ENCODE peak calls at places on chromosome 12, in six cellular contexts. U is IMR-90, Q is H1, R is mesendoderm, C is neuronal stem cell, J is trophoblast cell. H is an unnamed sample.

GRCh38 chr12:69290545-69291277 is 51.3 kb downstream of the CPSF6 start:
- DNase-seq in U (peak; percentile 76), Q (peak; percentile 91), R (peak; percentile 95), C (peak; percentile 72), J (peak; percentile 86), H (peak; percentile 79)

GRCh38 chr12:109088818-109089217 is 4.5 kb downstream of the ALKBH2 start:
- DNase-seq in U (peak; percentile 62), Q (no peak), R (no peak), C (no peak), J (no peak), H (no peak)

GRCh38 chr12:89971880-89972279 is 263.2 kb upstream of the ATP2B1 start:
- DNase-seq in U (no peak), Q (no peak), R (peak; percentile 13), C (no peak), J (peak; percentile 37), H (peak; percentile 40)

GRCh38 chr12:470133-470532 is 10.4 kb downstream of the B4GALNT3 start:
- DNase-seq in U (no peak), Q (no peak), R (no peak), C (no peak), J (no peak), H (no peak)

GRCh38 chr12:45577844-45578399 is 151.6 kb upstream of the ARID2 start:
- DNase-seq in U (no peak), Q (no peak), R (no peak), C (no peak), J (no peak), H (no peak)

GRCh38 chr12:88325828-88326214 is 183.7 kb downstream of the TMTC3 start:
- DNase-seq in U (peak; percentile 71), Q (no peak), R (no peak), C (no peak), J (no peak), H (peak; percentile 69)

GRCh38 chr12:97288526-97288925 is 174.1 kb upstream of the RMST start:
- DNase-seq in U (no peak), Q (no peak), R (no peak), C (no peak), J (no peak), H (no peak)

GRCh38 chr12:78181544-78182162 is 351.0 kb downstream of the NAV3 start:
- DNase-seq in U (peak; percentile 48), Q (no peak), R (peak; percentile 21), C (no peak), J (peak; percentile 21), H (peak; percentile 16)

GRCh38 chr12:75489187-75489586 is 8.6 kb downstream of the GLIPR1 start:
- DNase-seq in U (no peak), Q (no peak), R (no peak), C (no peak), J (no peak), H (no peak)

GRCh38 chr12:94813314-94813713 is 163.0 kb upstream of the TMCC3 start:
- DNase-seq in U (no peak), Q (no peak), R (no peak), C (no peak), J (no peak), H (no peak)

GRCh38 chr12:66409195-66409871 is 107.0 kb downstream of the HELB start:
- DNase-seq in U (peak; percentile 80), Q (peak; percentile 58), R (peak; percentile 81), C (peak; percentile 21), J (peak; percentile 30), H (peak; percentile 69)

GRCh38 chr12:130688027-130688778 is 27.9 kb downstream of the RIMBP2 start:
- DNase-seq in U (no peak), Q (no peak), R (no peak), C (no peak), J (no peak), H (no peak)

GRCh38 chr12:2974560-2974971 is 15.4 kb downstream of the TEAD4 start:
- DNase-seq in U (peak; percentile 37), Q (peak; percentile 53), R (peak; percentile 40), C (no peak), J (no peak), H (peak; percentile 27)

GRCh38 chr12:2967651-2968050 is 8.5 kb downstream of the TEAD4 start:
- DNase-seq in U (no peak), Q (no peak), R (no peak), C (no peak), J (no peak), H (no peak)

GRCh38 chr12:2976581-2976996 is 17.4 kb downstream of the TEAD4 start:
- DNase-seq in U (no peak), Q (peak; percentile 55), R (peak; percentile 68), C (no peak), J (no peak), H (no peak)

GRCh38 chr12:2973566-2973965 is 14.4 kb downstream of the TEAD4 start:
- DNase-seq in U (no peak), Q (no peak), R (no peak), C (no peak), J (no peak), H (no peak)

GRCh38 chr12:2970744-2971143 is 11.5 kb downstream of the TEAD4 start:
- DNase-seq in U (no peak), Q (no peak), R (peak; percentile 64), C (no peak), J (peak; percentile 62), H (peak; percentile 43)
- H2BK5ac ChIP-seq in U (no peak overlapping the region), Q (peak overlapping the region; percentile 7), R (no peak overlapping the region), C (no peak overlapping the region), J (no peak overlapping the region), H (no peak overlapping the region)

DNA sequence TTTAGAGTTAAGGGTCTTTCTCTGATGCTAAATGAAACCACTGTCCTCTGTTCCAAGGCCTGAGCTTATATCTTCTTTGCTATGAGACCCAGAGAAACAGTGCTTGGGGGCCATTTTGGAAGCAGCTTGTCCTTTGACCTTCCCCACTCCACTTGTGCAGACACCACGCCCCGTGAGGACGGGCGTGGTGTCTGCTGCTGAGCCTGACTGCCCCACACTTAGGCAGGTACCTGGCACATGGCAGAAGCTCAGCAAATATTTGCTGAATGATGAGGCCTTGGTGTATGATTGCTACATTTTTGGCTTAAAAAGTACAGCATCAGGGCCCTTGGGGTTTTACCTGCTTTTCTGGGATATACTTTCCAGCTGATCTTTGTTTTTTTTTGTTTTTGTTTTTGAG is 69.9 kb downstream of the RASSF3 start:
- DNase-seq in U (no peak), Q (no peak), R (no peak), C (no peak), J (no peak), H (no peak)
- H3K4me3 ChIP-seq in U (no peak overlapping the region), Q (no peak overlapping the region), R (no peak overlapping the region), C (no peak overlapping the region), J (no peak overlapping the region), H (no peak overlapping the region)

GRCh38 chr12:5973461-5974115 is 28.5 kb upstream of the ANO2 start:
- DNase-seq in U (no peak), Q (no peak), R (no peak), C (no peak), J (peak; percentile 83), H (no peak)

GRCh38 chr12:5969974-5970690 is 25.1 kb upstream of the ANO2 start:
- DNase-seq in U (no peak), Q (no peak), R (peak; percentile 48), C (no peak), J (no peak), H (no peak)

GRCh38 chr12:5969156-5969973 is 24.3 kb upstream of the ANO2 start:
- DNase-seq in U (no peak), Q (no peak), R (peak; percentile 14), C (no peak), J (no peak), H (no peak)

GRCh38 chr12:5967645-5968415 is 22.8 kb upstream of the ANO2 start:
- DNase-seq in U (no peak), Q (no peak), R (no peak), C (no peak), J (no peak), H (no peak)

GRCh38 chr12:5971194-5971850 is 26.3 kb upstream of the ANO2 start:
- DNase-seq in U (no peak), Q (no peak), R (no peak), C (no peak), J (no peak), H (no peak)
- H3K27me3 ChIP-seq in U (peaks cover 62% of the 10 kb centered on the region), Q (no peaks in the 10 kb centered on the region), R (no peaks in the 10 kb centered on the region), C (peaks cover 10% of the 10 kb centered on the region), J (no peaks in the 10 kb centered on the region), H (peaks cover 48% of the 10 kb centered on the region)

DNA sequence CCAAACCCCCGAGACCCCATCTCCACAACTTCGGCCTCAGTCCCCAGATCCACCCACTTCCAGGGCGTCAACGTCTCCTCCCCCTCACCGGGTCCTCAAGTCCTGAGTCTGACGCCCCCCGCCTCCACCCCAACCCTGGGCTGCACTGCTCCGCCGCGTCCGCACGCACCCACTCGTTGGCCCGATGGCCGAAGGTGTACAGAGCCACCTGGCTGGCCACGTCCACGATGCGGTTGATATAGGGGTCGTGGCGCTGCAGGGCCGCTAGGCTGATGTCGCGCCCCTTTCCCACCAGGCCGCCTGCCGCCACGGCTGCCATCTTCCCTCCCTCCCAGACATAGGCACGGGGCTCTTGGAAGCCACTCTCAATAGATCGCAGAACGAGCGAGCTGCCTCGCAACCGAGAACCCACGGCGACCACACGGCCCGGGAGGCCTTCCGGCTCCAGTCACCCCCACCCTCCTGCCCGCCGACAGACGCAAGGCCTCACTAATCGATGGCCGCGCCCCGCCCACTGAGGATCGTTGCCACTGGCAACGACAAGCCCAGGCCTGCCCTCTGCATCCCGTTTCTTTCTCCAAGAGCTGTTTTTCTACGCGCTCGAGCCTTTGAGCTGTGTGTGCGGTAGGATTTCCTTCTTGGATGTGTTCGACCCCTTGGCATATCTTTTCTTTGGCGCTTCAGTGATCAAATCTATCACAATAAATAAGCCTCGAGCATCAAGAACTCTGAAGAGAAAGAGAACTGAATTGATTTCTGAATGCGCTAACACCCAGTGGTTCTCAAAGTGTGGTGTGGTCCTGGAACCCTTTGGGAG is at the start of gene DCP1B:
- DNase-seq in U (peak; percentile 98), Q (peak; percentile 93), R (peak; percentile 99), C (peak; percentile 94), J (peak; percentile 89), H (peak; percentile 98)
- H2BK5ac ChIP-seq in U (peak within 1 kb of the TSS; percentile 99), Q (peak within 1 kb of the TSS; percentile 98), R (peak within 1 kb of the TSS; percentile 83), C (peak within 1 kb of the TSS; percentile 93), J (peak within 1 kb of the TSS; percentile 99), H (peak within 1 kb of the TSS; percentile 77)

GRCh38 chr12:14948672-14949071 is 10.3 kb upstream of the ERP27 start:
- DNase-seq in U (peak; percentile 89), Q (no peak), R (peak; percentile 82), C (no peak), J (no peak), H (peak; percentile 90)

GRCh38 chr12:14946162-14946561 is 7.8 kb upstream of the ERP27 start:
- DNase-seq in U (no peak), Q (no peak), R (no peak), C (no peak), J (no peak), H (no peak)

GRCh38 chr12:14949631-14950030 is 11.3 kb upstream of the ERP27 start:
- DNase-seq in U (no peak), Q (no peak), R (no peak), C (no peak), J (no peak), H (no peak)

GRCh38 chr12:14950421-14950820 is 11.0 kb downstream of the ARHGDIB start:
- DNase-seq in U (no peak), Q (no peak), R (no peak), C (no peak), J (no peak), H (no peak)

GRCh38 chr12:14946856-14947255 is 8.5 kb upstream of the ERP27 start:
- DNase-seq in U (no peak), Q (no peak), R (no peak), C (no peak), J (no peak), H (no peak)
- H3K4me3 ChIP-seq in U (no peak overlapping the region), Q (no peak overlapping the region), R (no peak overlapping the region), C (no peak overlapping the region), J (no peak overlapping the region), H (no peak overlapping the region)

GRCh38 chr12:51589060-51589459 is 2.0 kb upstream of the SCN8A start:
- DNase-seq in U (no peak), Q (no peak), R (no peak), C (no peak), J (no peak), H (peak; percentile 20)
- H3K27me3 ChIP-seq in U (no peaks in the 10 kb centered on the region), Q (no peaks in the 10 kb centered on the region), R (no peaks in the 10 kb centered on the region), C (no peaks in the 10 kb centered on the region), J (peaks cover 8% of the 10 kb centered on the region), H (peaks cover 46% of the 10 kb centered on the region)